ENCODE peak calls at places on chromosomes 7 and 10, in seven cellular contexts. H, L, E, B, P, W and V are unnamed samples.

GRCh38 chr7:94507962-94508361 is 1.6 kb upstream of the CASD1 start:
- DNase-seq in P (no peak), W (no peak), L (no peak), H (no peak), E (no peak), B (no peak), V (no peak)

GRCh38 chr10:14153570-14154055 is 177.1 kb downstream of the FRMD4A start:
- DNase-seq in L (peak; percentile 21), P (peak; percentile 67), B (no peak), H (no peak), W (no peak), E (peak; percentile 62), V (no peak)

GRCh38 chr7:26417911-26418413 is 126.3 kb downstream of the SNX10 start:
- DNase-seq in E (no peak), P (no peak), B (no peak), L (peak; percentile 16), W (no peak), H (no peak), V (no peak)

GRCh38 chr10:19719320-19719719 is 96.9 kb upstream of the PLXDC2 start:
- DNase-seq in L (peak; percentile 81), P (peak; percentile 49), E (peak; percentile 82), B (no peak), W (peak; percentile 95), H (no peak), V (no peak)

GRCh38 chr10:81502677-81503359 is 372.2 kb upstream of the NRG3 start:
- DNase-seq in W (no peak), H (no peak), P (no peak), L (no peak), E (no peak), B (no peak), V (no peak)

GRCh38 chr7:131527462-131527861 is 29.0 kb downstream of the PODXL start:
- DNase-seq in H (no peak), B (no peak), P (no peak), E (no peak), L (no peak), W (no peak), V (no peak)

GRCh38 chr7:67552738-67553137 is 556.1 kb downstream of the TYW1 start:
- DNase-seq in B (no peak), H (no peak), E (no peak), L (no peak), W (no peak), P (no peak), V (no peak)

GRCh38 chr7:35697414-35698175 is 2.7 kb upstream of the HERPUD2 start:
- DNase-seq in L (peak; percentile 67), W (peak; percentile 70), E (peak; percentile 74), H (no peak), P (peak; percentile 50), B (no peak), V (peak; percentile 67)

GRCh38 chr7:2003451-2003930 is 229.3 kb downstream of the MAD1L1 start:
- DNase-seq in E (no peak), H (no peak), W (no peak), P (no peak), L (no peak), B (no peak), V (no peak)

GRCh38 chr10:79400567-79401004 is 44.8 kb downstream of the ZCCHC24 start:
- DNase-seq in W (peak; percentile 42), B (peak; percentile 79), P (no peak), E (peak; percentile 48), L (peak; percentile 57), H (peak; percentile 87), V (no peak)
- TF ChIP-seq CTCF in W (peak; percentile 73), B (peak; percentile 83), P (peak; percentile 87), E (peak; percentile 75), L (peak; percentile 82), H (peak; percentile 57), V (peak; percentile 94)

GRCh38 chr7:90244909-90245841 is at the start of gene CFAP69:
- DNase-seq in P (peak; percentile 88), E (peak; percentile 86), H (peak; percentile 87), L (peak; percentile 92), B (peak; percentile 93), W (peak; percentile 88), V (peak; percentile 79)
- TF ChIP-seq CTCF in P (peak; percentile 68), E (peak; percentile 58), H (no peak), L (peak; percentile 30), B (no peak), W (peak; percentile 31), V (peak; percentile 46)

DNA sequence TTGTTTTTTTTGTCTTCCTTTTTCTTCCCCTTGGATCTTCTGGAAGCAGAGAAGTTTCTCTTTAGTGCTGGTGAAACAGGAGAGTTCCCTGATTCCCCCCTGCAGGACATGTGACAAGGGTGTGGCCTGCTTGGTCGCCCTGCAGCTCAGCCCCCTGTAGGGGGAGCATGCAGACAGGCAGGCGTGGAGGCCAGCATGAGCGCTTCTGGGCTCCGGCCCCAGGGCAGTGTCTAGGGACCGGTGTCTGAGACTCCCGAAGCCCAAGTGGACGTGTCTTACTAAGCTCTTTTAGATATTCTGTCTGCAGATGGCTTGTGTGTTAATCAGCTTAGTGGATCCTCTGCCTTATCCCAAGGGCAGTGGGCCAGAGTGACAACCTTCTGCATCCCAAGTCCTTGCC is 26.1 kb downstream of the PRSS58 start:
- DNase-seq in L (no peak), W (peak; percentile 2), P (no peak), H (peak; percentile 25), E (peak; percentile 2), B (peak; percentile 45), V (no peak)
- TF ChIP-seq CTCF in L (no peak), W (peak; percentile 4), P (peak; percentile 55), H (no peak), E (no peak), B (no peak), V (no peak)

GRCh38 chr10:93695720-93696119 is 6.7 kb downstream of the FRA10AC1 start:
- DNase-seq in H (no peak), L (no peak), P (no peak), B (no peak), W (no peak), E (peak; percentile 4), V (no peak)

GRCh38 chr10:93702278-93703001 is at the start of gene FRA10AC1:
- DNase-seq in L (peak; percentile 94), W (peak; percentile 92), H (peak; percentile 78), B (peak; percentile 94), P (peak; percentile 86), E (peak; percentile 96), V (peak; percentile 93)

GRCh38 chr10:93703066-93703465 is 674 bp upstream of the FRA10AC1 start:
- DNase-seq in H (peak; percentile 18), P (no peak), W (peak; percentile 7), B (no peak), E (peak; percentile 13), L (peak; percentile 12), V (no peak)

GRCh38 chr10:93701903-93702277 is 502 bp downstream of the FRA10AC1 start:
- DNase-seq in W (peak; percentile 56), B (no peak), L (peak; percentile 53), P (peak; percentile 17), E (peak; percentile 66), H (peak; percentile 12), V (peak; percentile 24)

GRCh38 chr10:93697207-93697606 is 5.2 kb downstream of the FRA10AC1 start:
- DNase-seq in H (no peak), E (no peak), L (no peak), W (no peak), P (no peak), B (no peak), V (no peak)
- TF ChIP-seq CTCF in H (no peak), E (no peak), L (no peak), W (no peak), P (peak; percentile 7), B (no peak), V (peak; percentile 59)

GRCh38 chr10:123269675-123270074 is 115.5 kb downstream of the BUB3 start:
- DNase-seq in H (no peak), B (no peak), W (peak; percentile 7), P (no peak), L (no peak), E (no peak), V (no peak)

GRCh38 chr10:123274513-123275182 is 120.4 kb downstream of the BUB3 start:
- DNase-seq in H (no peak), B (no peak), W (no peak), P (no peak), E (no peak), L (no peak), V (no peak)

GRCh38 chr10:123270806-123271205 is 116.6 kb downstream of the BUB3 start:
- DNase-seq in W (no peak), P (no peak), H (no peak), B (no peak), L (no peak), E (no peak), V (no peak)

GRCh38 chr10:123270221-123270620 is 116.0 kb downstream of the BUB3 start:
- DNase-seq in E (peak; percentile 60), W (peak; percentile 68), P (peak; percentile 74), L (peak; percentile 85), H (no peak), B (no peak), V (peak; percentile 21)

DNA sequence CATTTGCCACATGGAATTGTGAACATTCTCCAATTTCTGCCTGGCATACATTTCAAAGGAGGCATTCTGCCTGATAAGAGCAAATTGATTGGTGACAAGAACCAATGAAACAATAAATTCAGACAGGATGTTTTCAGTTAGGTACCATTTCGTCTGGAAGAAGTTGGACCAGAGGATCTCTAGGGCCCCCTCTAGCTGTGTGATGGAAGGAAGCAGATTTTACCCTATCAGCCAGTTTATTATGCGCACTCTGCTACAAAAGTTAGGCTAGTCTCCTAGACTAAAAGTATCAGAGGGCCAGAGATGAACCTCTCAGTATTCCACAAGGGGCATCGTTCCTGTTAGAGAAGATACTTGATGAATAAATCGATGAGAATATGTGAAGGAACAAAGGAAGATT is 118.0 kb downstream of the BUB3 start:
- DNase-seq in L (no peak), P (no peak), W (peak; percentile 3), B (no peak), H (no peak), E (peak; percentile 5), V (no peak)
- TF ChIP-seq CTCF in L (peak; percentile 19), P (peak; percentile 36), W (peak; percentile 26), B (no peak), H (no peak), E (peak; percentile 32), V (peak; percentile 27)

GRCh38 chr7:83947260-83947659 is 247.3 kb downstream of the SEMA3A start:
- DNase-seq in L (peak; percentile 17), W (peak; percentile 19), H (peak; percentile 30), B (peak; percentile 22), E (peak; percentile 20), P (no peak), V (no peak)
- TF ChIP-seq CTCF in L (peak; percentile 49), W (peak; percentile 56), H (peak; percentile 32), B (no peak), E (peak; percentile 61), P (peak; percentile 71), V (peak; percentile 73)

DNA sequence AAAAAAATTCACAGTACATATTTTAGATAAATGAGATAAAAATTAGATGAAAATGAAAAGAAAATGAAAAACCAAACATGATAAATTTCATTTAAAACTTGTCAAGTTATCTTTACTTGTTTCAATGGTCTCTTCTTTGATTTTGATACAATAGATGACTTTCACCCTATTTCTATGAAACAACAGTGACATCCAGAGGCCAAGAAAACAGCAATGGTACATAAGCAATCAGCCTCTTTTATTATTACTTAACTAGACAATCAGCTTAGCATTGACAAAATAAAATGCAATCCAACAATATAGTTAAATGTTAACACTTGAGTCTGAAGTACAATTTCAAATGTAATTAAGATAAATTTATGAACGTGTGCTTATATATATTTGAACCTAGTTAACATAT is 74.8 kb upstream of the GPR37 start:
- DNase-seq in W (peak; percentile 2), E (peak; percentile 13), L (peak; percentile 7), H (no peak), P (no peak), B (no peak), V (no peak)
- TF ChIP-seq CTCF in W (no peak), E (peak; percentile 23), L (no peak), H (no peak), P (no peak), B (no peak), V (peak; percentile 18)